ENCODE peak calls at places on chromosome 3, in ten cellular contexts. O is AG08396, G is left lung, M is NCI-H524 treated with DMSO at 0.1 percent for 48 hours, A is upper lobe of right lung, I is NCI-H1092, T is heart left ventricle, U is posterior vena cava, L is fibroblast of mammary gland, Z is GM20000. K is an unnamed sample.
A peak's percentile ranks its signal among the peaks of the same experiment; 100 is the strongest.

GRCh38 chr3:37935290-37935668 is 55.3 kb upstream of the VILL start:
- DNase-seq in O (no peak), G (no peak), M (no peak), A (no peak), I (no peak), T (no peak), U (no peak), L (peak; percentile 35), Z (no peak), K (peak; percentile 9)

GRCh38 chr3:127396473-127396872 is 108.6 kb upstream of the PRR20G start:
- DNase-seq in O (no peak), G (no peak), M (no peak), A (peak; percentile 43), I (no peak), T (no peak), U (peak; percentile 58), L (no peak), Z (no peak), K (no peak)

GRCh38 chr3:14203521-14204079 is 25.0 kb downstream of the LSM3 start:
- DNase-seq in O (peak; percentile 74), G (no peak), M (no peak), A (no peak), I (peak; percentile 45), T (no peak), U (no peak), L (peak; percentile 82), Z (peak; percentile 74), K (peak; percentile 71)

GRCh38 chr3:186268616-186269448 is 93.2 kb downstream of the DGKG start:
- DNase-seq in O (no peak), G (no peak), M (no peak), A (no peak), I (no peak), T (no peak), U (no peak), L (peak; percentile 37), Z (no peak), K (peak; percentile 9)

GRCh38 chr3:195028877-195029606 is 241.9 kb downstream of the XXYLT1 start:
- DNase-seq in O (no peak), G (no peak), M (no peak), A (peak; percentile 5), I (no peak), T (no peak), U (peak; percentile 26), L (no peak), Z (no peak), K (no peak)

GRCh38 chr3:169430687-169431404 is 232.7 kb downstream of the MECOM start:
- DNase-seq in O (no peak), G (no peak), M (no peak), A (no peak), I (no peak), T (no peak), U (no peak), L (no peak), Z (no peak), K (no peak)

GRCh38 chr3:93983408-93983807 is 3.5 kb downstream of the ARL13B start:
- DNase-seq in O (no peak), G (no peak), M (no peak), A (no peak), I (no peak), T (no peak), U (no peak), L (no peak), Z (no peak), K (no peak)

GRCh38 chr3:43872301-43872700 is 181.6 kb downstream of the ABHD5 start:
- DNase-seq in O (peak; percentile 71), G (no peak), M (no peak), A (no peak), I (no peak), T (no peak), U (no peak), L (peak; percentile 95), Z (no peak), K (peak; percentile 47)

GRCh38 chr3:29484633-29485032 is 203.8 kb downstream of the RBMS3 start:
- DNase-seq in O (no peak), G (no peak), M (no peak), A (no peak), I (no peak), T (no peak), U (no peak), L (no peak), Z (no peak), K (no peak)

GRCh38 chr3:111709645-111710044 is 114.5 kb upstream of the ZBED2 start:
- DNase-seq in O (no peak), G (no peak), M (no peak), A (no peak), I (no peak), T (no peak), U (no peak), L (no peak), Z (no peak), K (no peak)

GRCh38 chr3:5565026-5565425 is 377.5 kb downstream of the EDEM1 start:
- DNase-seq in O (no peak), G (no peak), M (no peak), A (no peak), I (no peak), T (no peak), U (no peak), L (no peak), Z (no peak), K (no peak)

GRCh38 chr3:195855471-195856409 is 44.0 kb upstream of the MUC4 start:
- DNase-seq in O (no peak), G (no peak), M (no peak), A (no peak), I (no peak), T (no peak), U (no peak), L (no peak), Z (no peak), K (no peak)

GRCh38 chr3:26099692-26100091 is 309.8 kb downstream of the OXSM start:
- DNase-seq in O (no peak), G (no peak), M (no peak), A (no peak), I (no peak), T (no peak), U (no peak), L (no peak), Z (no peak), K (no peak)

GRCh38 chr3:170383567-170383966 is 26.1 kb downstream of the SKIL start:
- DNase-seq in O (peak; percentile 41), G (no peak), M (no peak), A (no peak), I (no peak), T (no peak), U (no peak), L (peak; percentile 43), Z (no peak), K (peak; percentile 8)

GRCh38 chr3:139836656-139837464 is 98.1 kb upstream of the CLSTN2 start:
- DNase-seq in O (no peak), G (no peak), M (no peak), A (no peak), I (no peak), T (no peak), U (no peak), L (no peak), Z (no peak), K (no peak)

GRCh38 chr3:190458040-190458439 is 8.3 kb upstream of the TMEM207 start:
- DNase-seq in O (no peak), G (no peak), M (no peak), A (no peak), I (no peak), T (no peak), U (no peak), L (no peak), Z (no peak), K (peak; percentile 45)

GRCh38 chr3:115913069-115913686 is 289.9 kb downstream of the GAP43 start:
- DNase-seq in O (no peak), G (no peak), M (no peak), A (no peak), I (no peak), T (no peak), U (no peak), L (peak; percentile 16), Z (no peak), K (peak; percentile 17)

GRCh38 chr3:100865442-100865841 is 127.8 kb downstream of the ABI3BP start:
- DNase-seq in O (no peak), G (no peak), M (no peak), A (no peak), I (no peak), T (no peak), U (no peak), L (peak; percentile 57), Z (no peak), K (no peak)

GRCh38 chr3:12323237-12323636 is 34.4 kb downstream of the PPARG start:
- DNase-seq in O (no peak), G (no peak), M (no peak), A (no peak), I (no peak), T (no peak), U (no peak), L (no peak), Z (no peak), K (no peak)

GRCh38 chr3:194494951-194495374 is 8.2 kb upstream of the ATP13A3 start:
- DNase-seq in O (no peak), G (no peak), M (no peak), A (no peak), I (no peak), T (no peak), U (no peak), L (peak; percentile 37), Z (no peak), K (no peak)

GRCh38 chr3:47536221-47536891 is 22.8 kb upstream of the ELP6 start:
- DNase-seq in O (no peak), G (no peak), M (peak; percentile 51), A (no peak), I (no peak), T (no peak), U (peak; percentile 79), L (no peak), Z (no peak), K (no peak)

GRCh38 chr3:12286927-12287726 is 1.7 kb upstream of the PPARG start:
- DNase-seq in O (no peak), G (peak; percentile 82), M (no peak), A (peak; percentile 74), I (no peak), T (peak; percentile 73), U (no peak), L (no peak), Z (peak; percentile 50), K (peak; percentile 38)

GRCh38 chr3:43123895-43124294 is 18.0 kb upstream of the POMGNT2 start:
- DNase-seq in O (no peak), G (no peak), M (no peak), A (no peak), I (no peak), T (no peak), U (no peak), L (no peak), Z (no peak), K (no peak)

GRCh38 chr3:195895078-195895899 is 13.1 kb downstream of the TNK2 start:
- DNase-seq in O (peak; percentile 74), G (peak; percentile 89), M (peak; percentile 58), A (peak; percentile 75), I (peak; percentile 22), T (no peak), U (no peak), L (no peak), Z (peak; percentile 90), K (peak; percentile 45)

GRCh38 chr3:114418724-114419543 is 125.1 kb downstream of the TIGIT start:
- DNase-seq in O (peak; percentile 48), G (no peak), M (peak; percentile 55), A (no peak), I (peak; percentile 63), T (no peak), U (no peak), L (peak; percentile 94), Z (peak; percentile 31), K (peak; percentile 63)

GRCh38 chr3:44511238-44511567 is 33.7 kb upstream of the ZNF445 start:
- DNase-seq in O (no peak), G (no peak), M (no peak), A (no peak), I (no peak), T (no peak), U (no peak), L (peak; percentile 4), Z (no peak), K (no peak)

GRCh38 chr3:100993309-100993708 is at the start of gene ABI3BP:
- DNase-seq in O (peak; percentile 81), G (peak; percentile 82), M (no peak), A (peak; percentile 70), I (no peak), T (peak; percentile 78), U (peak; percentile 93), L (peak; percentile 94), Z (no peak), K (peak; percentile 78)

GRCh38 chr3:157859541-157859940 is 246.7 kb downstream of the SHOX2 start:
- DNase-seq in O (no peak), G (no peak), M (no peak), A (no peak), I (no peak), T (no peak), U (no peak), L (no peak), Z (no peak), K (no peak)